ENCODE peak calls at places on chromosome 15, in eight cellular contexts. O is neural progenitor cell, I is suprapubic skin, V is Karpas-422, K is H9, C is esophagus squamous epithelium, L is PC-9, H is IMR-90. B is an unnamed sample.

GRCh38 chr15:66777054-66777453 is 75.0 kb downstream of the SMAD6 start:
- DNase-seq in C (no peak), O (no peak), V (no peak), K (no peak), L (no peak), H (no peak), I (no peak), B (peak)

GRCh38 chr15:32717290-32718081 is at the start of gene GREM1:
- DNase-seq in H (peak), C (no peak), L (no peak), O (peak), I (no peak), V (no peak), K (peak), B (no peak)

GRCh38 chr15:40847225-40847961 is 3.5 kb downstream of the SPINT1 start:
- DNase-seq in C (no peak), L (peak), V (peak), I (no peak), O (peak), H (peak), K (peak), B (no peak)

GRCh38 chr15:73632670-73633058 is 525 bp downstream of the NPTN start:
- DNase-seq in C (no peak), H (no peak), L (no peak), O (peak), K (no peak), I (peak), V (peak), B (no peak)

GRCh38 chr15:88388702-88389101 is 78.5 kb downstream of the MRPL46 start:
- DNase-seq in H (no peak), K (no peak), V (no peak), O (peak), C (no peak), I (no peak), L (no peak), B (no peak)

GRCh38 chr15:34721802-34722795 is 32.7 kb downstream of the GJD2 start:
- DNase-seq in O (peak), V (no peak), L (no peak), C (no peak), I (no peak), H (peak), K (peak), B (no peak)

GRCh38 chr15:78684645-78685044 is 43.6 kb upstream of the CHRNB4 start:
- DNase-seq in I (peak), K (no peak), C (no peak), H (no peak), V (no peak), O (no peak), L (no peak), B (no peak)

GRCh38 chr15:70093481-70094309 is 4.0 kb downstream of the TLE3 start:
- DNase-seq in V (no peak), I (no peak), K (peak), C (no peak), H (no peak), O (no peak), L (peak), B (no peak)

GRCh38 chr15:55530861-55531313 is 22.9 kb upstream of the DNAAF4 start:
- DNase-seq in O (no peak), V (no peak), K (no peak), C (no peak), L (peak), H (peak), I (no peak), B (no peak)

GRCh38 chr15:101233651-101234281 is 18.1 kb downstream of the CHSY1 start:
- DNase-seq in O (no peak), V (no peak), K (no peak), C (no peak), I (no peak), H (no peak), L (no peak), B (no peak)

GRCh38 chr15:52306270-52306669 is 10.7 kb upstream of the MYO5C start:
- DNase-seq in O (no peak), I (no peak), V (no peak), K (no peak), L (peak), H (peak), C (no peak), B (no peak)

GRCh38 chr15:67776600-67776999 is 48.7 kb upstream of the SKOR1 start:
- DNase-seq in C (no peak), H (peak), V (no peak), K (no peak), O (no peak), L (no peak), I (no peak), B (no peak)

GRCh38 chr15:37020852-37021251 is 79.5 kb downstream of the MEIS2 start:
- DNase-seq in L (no peak), K (no peak), I (no peak), V (no peak), O (no peak), H (no peak), C (no peak), B (no peak)

GRCh38 chr15:42066764-42067415 is 27.5 kb downstream of the PLA2G4D start:
- DNase-seq in L (no peak), C (no peak), H (no peak), I (peak), V (no peak), K (no peak), O (no peak), B (no peak)

GRCh38 chr15:101256756-101257155 is 4.9 kb upstream of the CHSY1 start:
- DNase-seq in H (no peak), I (no peak), L (no peak), O (no peak), C (no peak), V (peak), K (no peak), B (no peak)

GRCh38 chr15:99511529-99511864 is 54.3 kb upstream of the MEF2A start:
- DNase-seq in C (no peak), I (no peak), H (peak), K (no peak), V (peak), L (no peak), O (no peak), B (no peak)
- H3K27ac ChIP-seq in C (peak), I (peak), H (no peak), K (no peak), V (peak), L (no peak), O (no peak), B (no peak)

DNA sequence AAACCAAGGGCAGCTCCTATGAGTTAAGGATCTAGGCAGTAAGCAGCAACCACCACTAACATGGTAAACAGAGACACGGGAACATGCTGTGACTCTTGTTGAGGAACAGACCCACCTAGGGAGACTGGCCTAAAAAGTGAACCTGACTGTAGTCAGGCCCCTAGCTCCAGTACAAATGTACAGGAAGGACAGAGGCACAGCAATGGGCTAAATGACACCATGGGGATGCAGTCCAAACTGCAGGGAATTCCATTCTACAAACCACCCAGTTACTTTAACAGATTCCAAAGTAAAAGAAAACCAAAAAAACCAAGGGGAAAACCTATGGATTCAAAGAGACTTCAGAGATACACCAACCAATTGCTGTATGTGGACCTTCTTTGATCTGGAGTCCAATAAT is 28.2 kb upstream of the CGNL1 start:
- DNase-seq in I (no peak), C (no peak), L (no peak), O (no peak), H (no peak), V (no peak), K (no peak), B (no peak)
- H3K27ac ChIP-seq in I (no peak), C (no peak), L (no peak), O (no peak), H (no peak), V (no peak), K (no peak), B (no peak)

DNA sequence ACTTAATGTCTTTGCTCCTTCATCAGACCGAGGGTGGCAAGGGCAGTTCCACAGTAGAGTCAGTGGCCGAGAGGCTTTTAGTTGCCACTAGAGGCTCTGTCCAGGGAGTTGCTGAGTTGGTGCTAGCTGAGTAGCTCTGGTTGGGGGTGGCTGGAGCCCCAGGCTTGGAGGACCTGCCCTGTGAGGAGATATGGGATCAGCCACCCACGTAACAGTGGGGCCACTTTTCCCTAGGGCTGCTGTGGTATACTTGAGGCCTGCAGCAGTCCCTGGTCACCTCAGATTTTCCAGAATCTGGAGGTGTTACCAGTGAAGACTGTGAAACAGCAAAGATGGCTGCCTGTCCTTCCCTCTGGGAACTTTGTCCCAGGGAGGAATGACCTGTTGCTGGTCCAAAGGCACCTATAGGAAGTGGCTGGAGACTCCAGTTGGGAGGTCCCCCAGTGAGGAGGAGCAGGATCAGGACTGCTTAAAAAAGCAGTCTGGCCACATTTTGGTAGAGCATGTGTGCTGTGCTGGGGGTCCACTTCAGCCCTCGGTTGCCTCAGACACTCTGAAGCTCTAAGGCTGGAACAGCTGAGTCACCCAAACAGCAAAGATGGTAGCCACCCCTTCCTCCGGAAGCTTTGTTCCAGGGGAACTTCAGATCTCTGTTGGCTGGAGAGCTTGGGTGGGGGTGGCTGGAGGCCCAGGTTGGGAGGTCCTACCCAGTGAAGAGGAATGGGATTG is 72.9 kb downstream of the AKAP13 start:
- DNase-seq in C (no peak), I (no peak), O (no peak), H (no peak), V (no peak), L (no peak), K (no peak), B (no peak)
- H3K27ac ChIP-seq in C (no peak), I (no peak), O (no peak), H (no peak), V (peak), L (no peak), K (no peak), B (no peak)

GRCh38 chr15:81016253-81017068 is 15.7 kb downstream of the TLNRD1 start:
- DNase-seq in C (no peak), K (no peak), H (no peak), V (no peak), I (no peak), O (no peak), L (no peak), B (no peak)
- H3K27ac ChIP-seq in C (peak), K (no peak), H (no peak), V (no peak), I (peak), O (no peak), L (no peak), B (no peak)

GRCh38 chr15:56582785-56583184 is 117.8 kb upstream of the MNS1 start:
- DNase-seq in C (no peak), V (no peak), H (peak), I (no peak), K (no peak), L (no peak), O (no peak), B (no peak)
- H3K27ac ChIP-seq in C (no peak), V (no peak), H (no peak), I (no peak), K (no peak), L (no peak), O (no peak), B (no peak)

GRCh38 chr15:29922191-29922590 is 99.9 kb upstream of the TJP1 start:
- DNase-seq in L (no peak), O (no peak), H (no peak), K (no peak), I (no peak), V (no peak), C (no peak), B (no peak)

GRCh38 chr15:29924750-29925149 is 102.5 kb upstream of the TJP1 start:
- DNase-seq in I (no peak), L (peak), O (peak), C (no peak), V (no peak), K (peak), H (peak), B (no peak)

GRCh38 chr15:29926083-29926388 is 103.8 kb upstream of the TJP1 start:
- DNase-seq in C (no peak), I (no peak), H (no peak), V (no peak), L (no peak), K (no peak), O (no peak), B (no peak)

GRCh38 chr15:29921130-29921601 is 98.9 kb upstream of the TJP1 start:
- DNase-seq in L (peak), O (no peak), V (no peak), I (no peak), C (no peak), K (peak), H (no peak), B (no peak)

GRCh38 chr15:29925227-29926082 is 103.2 kb upstream of the TJP1 start:
- DNase-seq in H (peak), C (no peak), I (no peak), K (peak), V (peak), O (peak), L (peak), B (peak)
- H3K27ac ChIP-seq in H (peak), C (peak), I (no peak), K (peak), V (no peak), O (no peak), L (peak), B (no peak)

DNA sequence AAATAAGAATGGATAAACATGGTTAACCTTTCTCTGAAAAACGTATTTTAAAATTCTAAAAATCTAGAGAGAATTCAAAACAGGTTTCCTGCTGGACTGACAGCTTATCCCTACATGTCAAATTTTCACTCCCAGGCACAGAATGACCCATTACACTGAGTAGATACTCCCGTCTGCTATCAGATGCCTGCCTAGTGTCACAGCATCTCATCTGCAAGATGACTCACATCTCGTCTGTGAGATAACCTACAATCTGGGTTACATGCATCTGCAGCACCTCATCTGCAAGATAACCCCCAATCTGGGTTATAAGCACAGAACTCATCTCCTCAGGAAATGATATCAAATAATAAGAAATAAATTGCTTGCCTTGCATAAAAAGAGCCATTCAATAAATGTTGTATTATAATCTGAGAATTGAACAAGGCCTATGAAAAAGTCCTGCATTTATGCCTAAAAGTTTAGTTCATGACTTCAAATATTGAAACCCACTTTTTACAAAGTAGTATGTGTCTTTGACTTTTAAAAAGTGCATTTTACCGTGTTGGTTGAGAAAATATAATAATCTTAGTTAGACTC is 188.3 kb upstream of the THBS1 start:
- DNase-seq in V (peak), L (no peak), K (no peak), H (no peak), O (no peak), I (no peak), C (no peak), B (no peak)
- H3K27ac ChIP-seq in V (no peak), L (no peak), K (no peak), H (no peak), O (no peak), I (no peak), C (no peak), B (no peak)

GRCh38 chr15:98160236-98160635 is 199.7 kb downstream of the ARRDC4 start:
- DNase-seq in H (no peak), V (peak), L (no peak), O (no peak), K (no peak), I (no peak), C (no peak), B (no peak)
- H3K27ac ChIP-seq in H (no peak), V (no peak), L (no peak), O (no peak), K (no peak), I (no peak), C (no peak), B (no peak)

GRCh38 chr15:65577129-65577996 is 33.6 kb downstream of the INTS14 start:
- DNase-seq in K (no peak), H (no peak), V (no peak), O (no peak), L (no peak), C (no peak), I (no peak), B (no peak)

GRCh38 chr15:65576669-65577068 is 34.3 kb downstream of the INTS14 start:
- DNase-seq in V (no peak), I (no peak), O (no peak), H (peak), L (no peak), K (no peak), C (no peak), B (no peak)

GRCh38 chr15:65580287-65580686 is 30.6 kb downstream of the INTS14 start:
- DNase-seq in V (no peak), O (peak), I (no peak), C (no peak), H (peak), K (no peak), L (no peak), B (no peak)

GRCh38 chr15:65579762-65580161 is 31.2 kb downstream of the INTS14 start:
- DNase-seq in K (no peak), I (no peak), L (no peak), H (no peak), O (no peak), V (no peak), C (no peak), B (no peak)

DNA sequence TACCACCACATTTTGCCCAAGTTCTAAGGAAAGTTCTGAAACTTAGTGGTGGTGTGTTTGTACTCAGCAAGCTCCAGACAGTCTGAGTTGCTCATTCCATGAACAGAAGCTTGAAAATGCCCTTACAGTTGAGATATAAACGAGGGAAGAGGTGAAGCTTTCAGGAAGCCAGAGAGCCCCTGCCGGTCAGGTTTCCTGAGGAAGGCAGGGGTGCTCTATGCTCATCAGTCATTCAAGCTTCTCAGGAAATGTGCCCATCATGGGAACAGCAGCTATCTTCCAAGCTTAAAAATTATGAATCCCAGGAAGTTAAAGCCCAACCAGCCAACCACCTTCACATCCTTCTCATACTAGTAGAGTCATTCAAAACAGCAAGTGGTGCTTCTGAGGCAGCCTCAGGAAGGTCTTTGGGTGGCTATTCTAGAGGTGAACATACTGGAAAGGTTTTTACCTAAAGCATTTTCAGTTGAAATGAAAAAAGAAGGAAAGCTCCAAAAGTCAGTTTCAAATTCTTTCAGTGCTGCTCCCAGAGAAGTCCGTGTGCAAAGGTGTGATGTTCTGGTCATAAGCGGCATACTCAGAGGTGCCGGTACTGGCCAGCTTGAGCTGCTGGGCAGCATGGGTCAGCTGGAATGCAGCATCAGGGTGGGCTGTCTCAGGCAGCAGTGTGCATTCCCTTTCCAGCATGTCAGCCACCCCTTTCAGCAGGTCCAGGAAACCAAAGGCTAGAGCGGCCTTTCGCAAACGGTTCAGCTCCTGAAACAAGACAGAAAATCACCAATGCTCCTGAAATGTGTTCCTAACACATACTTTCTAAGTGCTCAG is 31.8 kb downstream of the INTS14 start:
- DNase-seq in V (no peak), I (no peak), L (no peak), C (no peak), H (no peak), K (no peak), O (no peak), B (no peak)
- H3K27ac ChIP-seq in V (no peak), I (no peak), L (no peak), C (no peak), H (no peak), K (no peak), O (peak), B (no peak)

GRCh38 chr15:94305133-94305532 is 73.8 kb downstream of the MCTP2 start:
- DNase-seq in V (no peak), O (no peak), C (no peak), I (no peak), L (no peak), K (no peak), H (peak), B (no peak)

GRCh38 chr15:94312946-94313345 is 81.6 kb downstream of the MCTP2 start:
- DNase-seq in K (no peak), H (no peak), I (no peak), C (no peak), O (no peak), L (no peak), V (no peak), B (no peak)

DNA sequence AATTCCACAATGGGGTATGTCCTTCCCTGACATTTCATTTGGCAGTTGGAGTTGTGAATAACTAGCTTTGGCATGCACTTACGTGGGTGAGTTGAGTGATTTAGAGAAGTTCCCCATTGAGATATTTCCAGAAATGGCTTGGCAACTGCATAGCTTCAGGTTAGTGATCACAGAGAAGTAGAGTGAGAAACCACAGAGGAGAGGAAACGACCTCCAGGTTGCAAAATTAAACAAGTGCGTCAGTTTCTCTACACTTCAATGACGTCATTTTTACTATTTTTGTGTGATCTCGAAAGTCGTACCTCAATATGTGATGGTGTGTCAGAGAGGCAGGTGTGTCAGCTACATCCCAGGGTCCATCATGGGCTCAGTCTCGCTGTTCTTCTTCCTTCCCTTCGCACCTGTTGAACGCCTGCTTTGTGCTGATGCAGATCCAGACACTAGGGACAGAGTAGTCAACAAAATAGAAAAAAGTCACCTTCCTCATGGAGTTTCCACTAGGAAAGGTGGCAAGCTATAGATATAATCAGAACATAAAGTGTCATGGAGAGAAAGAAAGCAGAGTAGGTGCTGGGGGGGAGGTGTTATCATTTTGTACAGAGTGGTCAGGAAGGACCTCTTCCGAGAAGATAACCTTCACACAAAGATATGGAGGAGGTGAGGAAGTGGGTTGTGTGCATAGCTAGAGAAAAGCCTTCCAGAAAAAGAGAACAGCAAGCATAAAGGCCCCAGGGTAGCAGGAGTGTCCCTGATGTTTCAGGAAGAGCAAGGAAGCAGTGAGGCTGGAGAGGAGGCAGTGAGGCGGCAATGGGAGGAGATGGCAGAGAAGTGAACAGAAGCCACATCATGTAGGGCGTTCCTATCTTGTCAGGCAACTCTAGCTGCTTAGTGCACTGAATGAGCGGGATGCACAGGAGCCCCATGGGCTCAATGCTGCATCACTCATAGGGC is 75.6 kb downstream of the MCTP2 start:
- DNase-seq in I (no peak), C (no peak), K (no peak), L (no peak), H (peak), V (peak), O (no peak), B (no peak)
- H3K27ac ChIP-seq in I (no peak), C (no peak), K (no peak), L (no peak), H (no peak), V (peak), O (no peak), B (no peak)

B was measured in ovary.